ENCODE peak calls at places on chromosomes 2 and 18, in seven cellular contexts. V is astrocyte of the spinal cord, W is left ventricle myocardium inferior, Z is stomach, L is gastrocnemius medialis, J is GM23338, P is dorsolateral prefrontal cortex. Y is an unnamed sample.

GRCh38 chr2:218343591-218343990 is 13.1 kb upstream of the CATIP start:
- DNase-seq in V (peak), W (no peak), Z (no peak), L (no peak), J (no peak), P (no peak), Y (no peak)

GRCh38 chr18:3594760-3595241 is 144.8 kb downstream of the TGIF1 start:
- DNase-seq in V (peak), W (peak), Z (peak), L (no peak), J (no peak), P (peak), Y (no peak)

GRCh38 chr2:158095269-158095668 is 6.4 kb upstream of the UPP2 start:
- DNase-seq in V (no peak), W (no peak), Z (no peak), L (no peak), J (no peak), P (no peak), Y (no peak)

GRCh38 chr18:78494204-78494603 is 485.4 kb upstream of the SALL3 start:
- DNase-seq in V (no peak), W (no peak), Z (no peak), L (no peak), J (no peak), P (no peak), Y (no peak)

GRCh38 chr2:217117523-217117922 is 257.7 kb upstream of the TNP1 start:
- DNase-seq in V (no peak), W (no peak), Z (no peak), L (no peak), J (no peak), P (no peak), Y (no peak)

GRCh38 chr2:79622508-79622907 is 109.7 kb downstream of the CTNNA2 start:
- DNase-seq in V (peak), W (no peak), Z (no peak), L (no peak), J (no peak), P (no peak), Y (no peak)

GRCh38 chr2:47541848-47542450 is 139.0 kb downstream of the MSH2 start:
- DNase-seq in V (peak), W (no peak), Z (no peak), L (no peak), J (no peak), P (no peak), Y (no peak)

GRCh38 chr2:99468155-99468554 is 21.7 kb downstream of the REV1 start:
- DNase-seq in V (no peak), W (no peak), Z (no peak), L (no peak), J (no peak), P (no peak), Y (no peak)

GRCh38 chr18:48800479-48800876 is 150.3 kb downstream of the SMAD7 start:
- DNase-seq in V (no peak), W (peak), Z (peak), L (no peak), J (no peak), P (no peak), Y (no peak)

GRCh38 chr2:187431911-187432310 is 16.1 kb downstream of the CALCRL start:
- DNase-seq in V (no peak), W (no peak), Z (no peak), L (no peak), J (no peak), P (no peak), Y (no peak)

GRCh38 chr2:240570531-240571313 is 2.4 kb downstream of the RNPEPL1 start:
- DNase-seq in V (no peak), W (peak), Z (peak), L (no peak), J (no peak), P (no peak), Y (no peak)

GRCh38 chr2:100834221-100834620 is 14.3 kb downstream of the NPAS2 start:
- DNase-seq in V (no peak), W (no peak), Z (no peak), L (no peak), J (no peak), P (no peak), Y (no peak)

GRCh38 chr2:182506606-182507005 is 79.8 kb upstream of the PDE1A start:
- DNase-seq in V (peak), W (no peak), Z (no peak), L (no peak), J (peak), P (no peak), Y (peak)

GRCh38 chr2:196515041-196515440 is 124.5 kb upstream of the CCDC150 start:
- DNase-seq in V (no peak), W (peak), Z (no peak), L (no peak), J (no peak), P (no peak), Y (no peak)

GRCh38 chr2:63899639-63900038 is 57.9 kb downstream of the UGP2 start:
- DNase-seq in V (no peak), W (no peak), Z (no peak), L (no peak), J (no peak), P (no peak), Y (no peak)

GRCh38 chr18:70758780-70759179 is 469.9 kb downstream of the SOCS6 start:
- DNase-seq in V (no peak), W (no peak), Z (no peak), L (no peak), J (no peak), P (no peak), Y (no peak)

GRCh38 chr2:136407952-136408318 is 290.0 kb upstream of the CXCR4 start:
- DNase-seq in V (no peak), W (no peak), Z (no peak), L (no peak), J (peak), P (no peak), Y (no peak)

GRCh38 chr2:44201648-44202047 is 33.0 kb downstream of the PPM1B start:
- DNase-seq in V (no peak), W (no peak), Z (no peak), L (peak), J (no peak), P (no peak), Y (no peak)

GRCh38 chr18:21205695-21206094 is 36.3 kb upstream of the GREB1L start:
- DNase-seq in V (no peak), W (no peak), Z (no peak), L (no peak), J (no peak), P (no peak), Y (no peak)

GRCh38 chr2:152811916-152812315 is 93.5 kb downstream of the ARL6IP6 start:
- DNase-seq in V (no peak), W (no peak), Z (no peak), L (no peak), J (no peak), P (no peak), Y (no peak)

GRCh38 chr2:20198001-20198400 is 26.9 kb downstream of the SDC1 start:
- DNase-seq in V (no peak), W (no peak), Z (peak), L (no peak), J (no peak), P (no peak), Y (no peak)

GRCh38 chr2:179614121-179614520 is 247.3 kb downstream of the ZNF385B start:
- DNase-seq in V (no peak), W (no peak), Z (no peak), L (no peak), J (no peak), P (no peak), Y (no peak)

GRCh38 chr18:23270999-23271680 is 135.9 kb downstream of the CABLES1 start:
- DNase-seq in V (no peak), W (no peak), Z (no peak), L (no peak), J (no peak), P (no peak), Y (no peak)

GRCh38 chr2:111160758-111161157 is 40.0 kb downstream of the BCL2L11 start:
- DNase-seq in V (peak), W (no peak), Z (no peak), L (no peak), J (no peak), P (no peak), Y (peak)

GRCh38 chr2:239444626-239445625 is 44.1 kb upstream of the HDAC4 start:
- DNase-seq in V (no peak), W (no peak), Z (no peak), L (no peak), J (no peak), P (peak), Y (no peak)

GRCh38 chr18:45164551-45164950 is 450.7 kb upstream of the SLC14A2 start:
- DNase-seq in V (no peak), W (no peak), Z (no peak), L (no peak), J (no peak), P (no peak), Y (no peak)

GRCh38 chr2:240688563-240688919 is 3.1 kb upstream of the AQP12A start:
- DNase-seq in V (no peak), W (no peak), Z (no peak), L (no peak), J (no peak), P (no peak), Y (no peak)

GRCh38 chr2:120549841-120550240 is 185.8 kb upstream of the GLI2 start:
- DNase-seq in V (no peak), W (no peak), Z (no peak), L (no peak), J (no peak), P (no peak), Y (no peak)

GRCh38 chr2:85743304-85743978 is 10.3 kb upstream of the ATOH8 start:
- DNase-seq in V (peak), W (no peak), Z (no peak), L (no peak), J (no peak), P (no peak), Y (no peak)

GRCh38 chr2:48589170-48589767 is 28.4 kb upstream of the GTF2A1L start:
- DNase-seq in V (peak), W (peak), Z (no peak), L (no peak), J (peak), P (peak), Y (no peak)

GRCh38 chr2:150620860-150621259 is 133.4 kb upstream of the RND3 start:
- DNase-seq in V (peak), W (no peak), Z (no peak), L (no peak), J (no peak), P (no peak), Y (no peak)

GRCh38 chr2:230046491-230046890 is 22.2 kb downstream of the SLC16A14 start:
- DNase-seq in V (no peak), W (no peak), Z (no peak), L (no peak), J (no peak), P (no peak), Y (no peak)

GRCh38 chr2:191167766-191168165 is 17.0 kb upstream of the STAT4 start:
- DNase-seq in V (peak), W (no peak), Z (no peak), L (no peak), J (no peak), P (no peak), Y (peak)

GRCh38 chr2:105791229-105791628 is 46.5 kb downstream of the NCK2 start:
- DNase-seq in V (no peak), W (no peak), Z (no peak), L (no peak), J (no peak), P (no peak), Y (no peak)

GRCh38 chr18:7872569-7872968 is 305.5 kb downstream of the PTPRM start:
- DNase-seq in V (peak), W (no peak), Z (no peak), L (no peak), J (no peak), P (no peak), Y (no peak)

GRCh38 chr2:71455741-71456569 is 2.6 kb downstream of the DYSF start:
- DNase-seq in V (peak), W (peak), Z (no peak), L (no peak), J (peak), P (no peak), Y (no peak)

GRCh38 chr2:29304399-29304798 is 189.2 kb downstream of the CLIP4 start:
- DNase-seq in V (no peak), W (no peak), Z (no peak), L (no peak), J (no peak), P (no peak), Y (no peak)

GRCh38 chr2:74031203-74031602 is 46.5 kb downstream of the TET3 start:
- DNase-seq in V (no peak), W (no peak), Z (no peak), L (no peak), J (no peak), P (no peak), Y (no peak)
- H3K4me3 ChIP-seq in V (no peak), W (no peak), Z (no peak), L (no peak), J (no peak), P (no peak), Y (no peak)

DNA sequence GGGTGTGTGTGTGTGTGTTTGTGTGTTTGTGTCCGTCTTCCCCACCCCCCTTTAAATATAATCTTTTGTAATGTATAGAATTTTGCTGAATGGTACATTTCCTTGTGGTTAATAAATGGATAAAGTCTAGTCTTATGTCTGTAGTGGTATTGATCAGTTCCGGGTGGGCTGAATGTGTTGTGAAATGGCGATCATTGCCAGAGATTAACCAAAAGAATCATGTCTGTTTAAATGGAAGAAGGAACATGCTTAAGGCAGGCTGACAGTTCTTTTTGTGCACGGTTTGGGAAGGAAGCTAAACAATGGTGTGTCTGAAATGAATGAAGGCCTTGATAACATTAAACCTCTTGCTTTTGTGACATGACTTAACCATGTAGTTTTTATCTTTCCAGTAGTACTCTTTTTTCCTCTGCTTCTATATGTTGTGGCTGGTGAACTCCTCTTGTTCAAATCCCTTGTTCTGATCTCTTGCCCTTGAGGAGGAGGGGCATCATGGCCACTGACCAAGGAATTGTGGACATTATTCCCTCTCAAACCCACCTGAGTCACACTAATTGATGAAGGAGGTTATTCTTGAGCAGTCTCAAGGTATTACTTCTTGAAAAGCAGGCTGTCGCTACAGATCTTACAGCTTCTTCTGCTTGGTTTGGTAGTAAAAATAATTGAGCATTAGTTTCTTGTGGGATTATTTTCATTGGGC is 1.7 kb downstream of the ACVR2A start:
- DNase-seq in V (peak), W (no peak), Z (no peak), L (no peak), J (no peak), P (no peak), Y (no peak)
- H3K4me3 ChIP-seq in V (peak), W (peak), Z (peak), L (peak), J (peak), P (peak), Y (peak)

DNA sequence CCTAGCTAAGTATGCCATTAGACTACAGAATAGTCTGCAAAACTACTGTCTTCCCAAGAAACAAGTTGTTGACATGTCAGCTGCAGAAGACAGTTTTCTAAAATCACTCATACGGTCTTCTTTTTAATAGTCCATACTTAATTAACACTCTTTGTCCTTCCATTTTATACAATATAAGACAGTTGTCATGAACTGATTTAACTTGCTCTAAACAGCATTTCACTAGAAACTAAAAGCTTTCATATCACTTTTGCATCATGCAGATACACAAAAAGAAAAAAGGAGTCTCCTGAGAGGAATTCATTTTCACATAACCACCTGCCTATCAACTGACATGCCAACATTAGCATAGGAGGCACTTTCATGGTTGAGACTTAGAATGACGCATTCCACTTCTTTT is 1159.6 kb upstream of the CHAC2 start:
- DNase-seq in V (no peak), W (no peak), Z (no peak), L (no peak), J (no peak), P (no peak), Y (no peak)
- H3K4me3 ChIP-seq in V (no peak), W (no peak), Z (no peak), L (no peak), J (no peak), P (no peak), Y (no peak)

GRCh38 chr2:160061533-160062282 is 707 bp downstream of the PLA2R1 start:
- DNase-seq in V (no peak), W (peak), Z (no peak), L (no peak), J (peak), P (no peak), Y (no peak)
- H3K4me3 ChIP-seq in V (peak), W (peak), Z (peak), L (peak), J (peak), P (peak), Y (peak)

DNA sequence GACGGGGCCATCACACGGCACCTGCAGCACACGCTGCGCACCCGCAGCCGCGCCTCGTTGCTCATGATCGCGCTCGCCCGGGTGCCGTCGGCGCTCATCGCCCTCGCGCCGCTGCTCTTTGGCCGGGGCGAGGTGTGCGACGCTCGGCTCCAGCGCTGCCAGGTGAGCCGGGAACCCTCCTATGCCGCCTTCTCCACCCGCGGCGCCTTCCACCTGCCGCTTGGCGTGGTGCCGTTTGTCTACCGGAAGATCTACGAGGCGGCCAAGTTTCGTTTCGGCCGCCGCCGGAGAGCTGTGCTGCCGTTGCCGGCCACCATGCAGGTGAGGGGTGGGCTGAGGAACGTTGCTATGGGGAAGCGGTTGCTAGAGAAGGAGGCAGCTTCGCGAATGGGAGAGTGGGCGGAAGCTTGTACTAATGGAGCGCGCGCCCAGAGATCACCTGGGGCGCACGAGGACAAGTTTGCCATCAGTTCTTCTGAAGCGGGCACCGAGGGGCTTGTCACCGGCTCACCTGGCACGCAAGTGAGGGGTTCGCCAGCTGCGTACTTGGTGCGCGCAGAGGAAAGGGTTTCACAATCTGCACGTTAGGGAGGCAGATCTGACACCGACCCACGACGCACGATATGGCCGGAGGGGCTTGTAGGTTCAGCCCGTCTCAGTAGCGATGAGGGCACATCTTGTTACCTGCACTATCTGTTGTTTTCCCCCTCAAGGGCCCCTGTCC is 45.6 kb downstream of the DDX18 start:
- DNase-seq in V (no peak), W (no peak), Z (no peak), L (no peak), J (peak), P (no peak), Y (no peak)
- H3K4me3 ChIP-seq in V (no peak), W (no peak), Z (peak), L (no peak), J (no peak), P (no peak), Y (peak)

Y was measured in skeletal muscle cell.